ENCODE peak calls at places on chromosomes 11 and 22, in nine cellular contexts. N is AG09319, H is NCI-H187, A is NCI-H1092, J is mucosa of descending colon, Y is A172, D is GM23338, O is HS-5, Q is HFF-Myc. X is an unnamed sample.

GRCh38 chr22:32830473-32830872 is 29.0 kb downstream of the TIMP3 start:
- DNase-seq in N (no peak), H (no peak), A (no peak), J (no peak), Y (no peak), D (peak; percentile 49), O (no peak), Q (no peak), X (no peak)

GRCh38 chr11:112797653-112798293 is 163.4 kb upstream of the NCAM1 start:
- DNase-seq in N (no peak), H (peak; percentile 18), A (no peak), J (no peak), Y (peak; percentile 46), D (peak; percentile 70), O (no peak), Q (no peak), X (peak; percentile 79)

GRCh38 chr11:64233913-64234839 is at the start of gene VEGFB:
- DNase-seq in N (no peak), H (no peak), A (peak; percentile 58), J (peak; percentile 86), Y (no peak), D (peak; percentile 71), O (no peak), Q (no peak), X (no peak)

GRCh38 chr11:60951909-60952741 is at the start of gene SLC15A3:
- DNase-seq in N (no peak), H (no peak), A (no peak), J (peak; percentile 83), Y (peak; percentile 32), D (peak; percentile 82), O (peak; percentile 11), Q (no peak), X (no peak)

GRCh38 chr11:60125962-60126585 is 37.6 kb downstream of the MS4A2 start:
- DNase-seq in N (no peak), H (no peak), A (no peak), J (no peak), Y (no peak), D (no peak), O (no peak), Q (no peak), X (no peak)

GRCh38 chr11:57202282-57202681 is 20.5 kb downstream of the LRRC55 start:
- DNase-seq in N (no peak), H (no peak), A (peak; percentile 72), J (no peak), Y (no peak), D (no peak), O (no peak), Q (no peak), X (no peak)

GRCh38 chr11:106077609-106078517 is at the start of gene AASDHPPT:
- DNase-seq in N (no peak), H (no peak), A (peak; percentile 47), J (no peak), Y (peak; percentile 6), D (peak; percentile 36), O (peak; percentile 16), Q (no peak), X (peak; percentile 58)

GRCh38 chr11:79400717-79401330 is 40.0 kb downstream of the TENM4 start:
- DNase-seq in N (no peak), H (no peak), A (peak; percentile 37), J (no peak), Y (peak; percentile 29), D (peak; percentile 74), O (no peak), Q (peak; percentile 4), X (no peak)

GRCh38 chr11:115941481-115941993 is 437.3 kb upstream of the CADM1 start:
- DNase-seq in N (no peak), H (no peak), A (no peak), J (peak; percentile 66), Y (peak; percentile 87), D (no peak), O (peak; percentile 50), Q (no peak), X (no peak)

GRCh38 chr11:66207816-66208215 is 60.6 kb upstream of the RAB1B start:
- DNase-seq in N (no peak), H (no peak), A (no peak), J (no peak), Y (no peak), D (no peak), O (no peak), Q (no peak), X (no peak)

GRCh38 chr22:30872282-30873041 is 96.1 kb downstream of the MORC2 start:
- DNase-seq in N (no peak), H (no peak), A (no peak), J (peak; percentile 27), Y (no peak), D (no peak), O (no peak), Q (no peak), X (no peak)

GRCh38 chr11:102267602-102268001 is 49.7 kb upstream of the BIRC3 start:
- DNase-seq in N (no peak), H (no peak), A (no peak), J (no peak), Y (peak; percentile 63), D (no peak), O (peak; percentile 78), Q (no peak), X (no peak)

GRCh38 chr11:3073029-3073435 is 15.8 kb upstream of the CARS1 start:
- DNase-seq in N (peak; percentile 95), H (no peak), A (no peak), J (no peak), Y (no peak), D (no peak), O (no peak), Q (no peak), X (no peak)

GRCh38 chr11:86069408-86070086 is 663 bp upstream of the PICALM start:
- DNase-seq in N (peak; percentile 73), H (no peak), A (no peak), J (no peak), Y (peak; percentile 98), D (peak; percentile 79), O (peak; percentile 89), Q (peak; percentile 92), X (no peak)

GRCh38 chr22:20013382-20013871 is 3.2 kb downstream of the ARVCF start:
- DNase-seq in N (no peak), H (no peak), A (peak; percentile 54), J (peak; percentile 57), Y (no peak), D (peak; percentile 88), O (no peak), Q (no peak), X (no peak)

GRCh38 chr11:10294289-10294953 is 402 bp upstream of the SBF2 start:
- DNase-seq in N (peak; percentile 79), H (no peak), A (no peak), J (peak; percentile 71), Y (peak; percentile 49), D (peak; percentile 62), O (no peak), Q (no peak), X (no peak)

GRCh38 chr22:47199261-47199948 is 437.0 kb downstream of the TBC1D22A start:
- DNase-seq in N (no peak), H (no peak), A (no peak), J (no peak), Y (no peak), D (no peak), O (no peak), Q (no peak), X (no peak)

GRCh38 chr11:2798951-2799761 is 86.4 kb downstream of the CDKN1C start:
- DNase-seq in N (no peak), H (no peak), A (no peak), J (peak; percentile 22), Y (no peak), D (no peak), O (no peak), Q (no peak), X (no peak)

GRCh38 chr11:66278396-66279091 is 569 bp downstream of the CNIH2 start:
- DNase-seq in N (no peak), H (no peak), A (no peak), J (peak; percentile 45), Y (no peak), D (peak; percentile 76), O (no peak), Q (no peak), X (no peak)

GRCh38 chr22:45877036-45877380 is 100.0 kb downstream of the WNT7B start:
- DNase-seq in N (no peak), H (no peak), A (no peak), J (no peak), Y (no peak), D (no peak), O (no peak), Q (no peak), X (no peak)

GRCh38 chr11:2233693-2234455 is 36.5 kb downstream of the ASCL2 start:
- DNase-seq in N (no peak), H (no peak), A (no peak), J (no peak), Y (no peak), D (no peak), O (no peak), Q (no peak), X (no peak)

GRCh38 chr11:61164610-61165424 is 3.6 kb upstream of the VPS37C start:
- DNase-seq in N (no peak), H (no peak), A (no peak), J (no peak), Y (no peak), D (no peak), O (no peak), Q (no peak), X (no peak)

GRCh38 chr11:115215694-115216615 is 288.3 kb downstream of the CADM1 start:
- DNase-seq in N (no peak), H (no peak), A (no peak), J (no peak), Y (no peak), D (peak; percentile 75), O (no peak), Q (no peak), X (no peak)